ENCODE peak calls at places on chromosomes 2 and 18, in eight cellular contexts. X is Caki2, C is ELR, A is HCT116, E is GM04504, M is NCI-H1092, U is adrenal gland, R is HS-5. Y is an unnamed sample.

GRCh38 chr2:241895732-241896641 is 26.5 kb downstream of the RTP5 start:
- DNase-seq in U (peak; percentile 71), E (no peak), C (no peak), X (peak; percentile 63), R (no peak), M (no peak), A (no peak), Y (peak; percentile 19)

GRCh38 chr2:239299218-239299939 is 101.4 kb downstream of the HDAC4 start:
- DNase-seq in R (no peak), M (no peak), A (no peak), E (no peak), X (no peak), U (no peak), C (no peak), Y (no peak)

GRCh38 chr2:197821550-197822218 is 17.3 kb downstream of the PLCL1 start:
- DNase-seq in M (no peak), R (no peak), E (no peak), A (no peak), C (no peak), X (no peak), U (no peak), Y (no peak)

GRCh38 chr2:159891917-159892691 is 94.1 kb upstream of the CD302 start:
- DNase-seq in C (peak; percentile 78), A (peak; percentile 44), M (no peak), R (peak; percentile 35), X (peak; percentile 21), E (peak; percentile 17), U (no peak), Y (peak; percentile 29)

GRCh38 chr2:124804014-124804940 is 779.2 kb downstream of the CNTNAP5 start:
- DNase-seq in C (peak; percentile 33), X (peak; percentile 47), M (peak; percentile 9), R (no peak), A (peak; percentile 3), E (no peak), U (peak; percentile 3), Y (peak; percentile 19)

GRCh38 chr2:150167711-150168110 is 319.8 kb downstream of the RND3 start:
- DNase-seq in U (no peak), R (peak; percentile 49), X (peak; percentile 36), M (no peak), C (peak; percentile 86), A (no peak), E (no peak), Y (peak; percentile 70)

GRCh38 chr18:43847164-43848091 is 570.1 kb upstream of the SYT4 start:
- DNase-seq in C (no peak), M (no peak), X (peak; percentile 4), R (peak; percentile 28), U (no peak), A (no peak), E (peak; percentile 23), Y (peak; percentile 79)

GRCh38 chr18:24196764-24197163 is 57.9 kb downstream of the CABYR start:
- DNase-seq in X (no peak), A (no peak), R (no peak), M (no peak), C (no peak), U (no peak), E (no peak), Y (no peak)

GRCh38 chr2:156436477-156437085 is 402 bp downstream of the GPD2 start:
- DNase-seq in C (peak; percentile 51), E (no peak), M (no peak), A (no peak), X (no peak), R (peak; percentile 20), U (peak; percentile 9), Y (peak; percentile 60)

GRCh38 chr2:31151501-31151900 is 13.3 kb upstream of the GALNT14 start:
- DNase-seq in R (no peak), A (no peak), E (no peak), C (no peak), X (no peak), M (no peak), U (no peak), Y (no peak)

GRCh38 chr2:221530653-221531037 is 41.5 kb downstream of the EPHA4 start:
- DNase-seq in R (no peak), U (no peak), C (no peak), E (no peak), M (no peak), X (no peak), A (no peak), Y (no peak)

GRCh38 chr2:162242586-162243304 is 500 bp downstream of the FAP start:
- DNase-seq in U (no peak), M (no peak), E (peak; percentile 39), C (peak; percentile 49), A (no peak), X (no peak), R (peak; percentile 51), Y (peak; percentile 89)

GRCh38 chr2:65096948-65097347 is 33.0 kb downstream of the RAB1A start:
- DNase-seq in C (peak; percentile 54), X (no peak), E (peak; percentile 6), U (no peak), A (no peak), R (no peak), M (no peak), Y (no peak)

GRCh38 chr2:48320747-48321146 is 209.2 kb upstream of the STON1 start:
- DNase-seq in E (no peak), X (no peak), A (no peak), M (no peak), U (no peak), C (no peak), R (no peak), Y (peak; percentile 36)